ENCODE peak calls at places on chromosome 9, in seven cellular contexts. Z, N, E, B, M, K and R are unnamed samples.

GRCh38 chr9:114958021-114958846 is 27.8 kb upstream of the TNFSF8 start:
- DNase-seq in E (no peak), M (no peak), Z (no peak), N (no peak), K (no peak), B (no peak), R (no peak)

GRCh38 chr9:84404095-84404686 is 63.6 kb upstream of the SLC28A3 start:
- DNase-seq in N (peak; percentile 35), M (peak; percentile 58), E (peak; percentile 48), B (no peak), Z (peak; percentile 5), K (no peak), R (no peak)

GRCh38 chr9:82934949-82935348 is 128.0 kb downstream of the RASEF start:
- DNase-seq in Z (peak; percentile 83), N (no peak), M (no peak), B (no peak), E (no peak), K (no peak), R (no peak)

GRCh38 chr9:108933641-108934322 is at the start of gene ELP1:
- DNase-seq in M (peak; percentile 94), B (peak; percentile 78), N (peak; percentile 86), E (peak; percentile 91), Z (peak; percentile 93), K (peak; percentile 45), R (peak; percentile 79)

GRCh38 chr9:115997923-115998322 is 155.7 kb upstream of the PAPPA start:
- DNase-seq in E (no peak), K (no peak), M (no peak), N (no peak), Z (no peak), B (no peak), R (no peak)

GRCh38 chr9:33750307-33750838 is 45.0 kb upstream of the PRSS3 start:
- DNase-seq in B (no peak), M (peak; percentile 85), E (no peak), Z (no peak), K (no peak), N (no peak), R (no peak)

GRCh38 chr9:20382460-20383071 is 239.7 kb downstream of the MLLT3 start:
- DNase-seq in Z (peak; percentile 74), K (no peak), N (no peak), E (no peak), B (no peak), M (no peak), R (no peak)

GRCh38 chr9:70574222-70574837 is 159.9 kb upstream of the KLF9 start:
- DNase-seq in B (no peak), N (no peak), M (no peak), E (no peak), K (no peak), Z (no peak), R (no peak)

GRCh38 chr9:21750021-21750735 is 52.3 kb upstream of the MTAP start:
- DNase-seq in Z (no peak), M (no peak), E (no peak), B (no peak), K (no peak), N (no peak), R (no peak)

GRCh38 chr9:4714266-4715016 is 26.6 kb downstream of the AK3 start:
- DNase-seq in E (no peak), N (no peak), B (no peak), M (no peak), K (no peak), Z (no peak), R (no peak)

DNA sequence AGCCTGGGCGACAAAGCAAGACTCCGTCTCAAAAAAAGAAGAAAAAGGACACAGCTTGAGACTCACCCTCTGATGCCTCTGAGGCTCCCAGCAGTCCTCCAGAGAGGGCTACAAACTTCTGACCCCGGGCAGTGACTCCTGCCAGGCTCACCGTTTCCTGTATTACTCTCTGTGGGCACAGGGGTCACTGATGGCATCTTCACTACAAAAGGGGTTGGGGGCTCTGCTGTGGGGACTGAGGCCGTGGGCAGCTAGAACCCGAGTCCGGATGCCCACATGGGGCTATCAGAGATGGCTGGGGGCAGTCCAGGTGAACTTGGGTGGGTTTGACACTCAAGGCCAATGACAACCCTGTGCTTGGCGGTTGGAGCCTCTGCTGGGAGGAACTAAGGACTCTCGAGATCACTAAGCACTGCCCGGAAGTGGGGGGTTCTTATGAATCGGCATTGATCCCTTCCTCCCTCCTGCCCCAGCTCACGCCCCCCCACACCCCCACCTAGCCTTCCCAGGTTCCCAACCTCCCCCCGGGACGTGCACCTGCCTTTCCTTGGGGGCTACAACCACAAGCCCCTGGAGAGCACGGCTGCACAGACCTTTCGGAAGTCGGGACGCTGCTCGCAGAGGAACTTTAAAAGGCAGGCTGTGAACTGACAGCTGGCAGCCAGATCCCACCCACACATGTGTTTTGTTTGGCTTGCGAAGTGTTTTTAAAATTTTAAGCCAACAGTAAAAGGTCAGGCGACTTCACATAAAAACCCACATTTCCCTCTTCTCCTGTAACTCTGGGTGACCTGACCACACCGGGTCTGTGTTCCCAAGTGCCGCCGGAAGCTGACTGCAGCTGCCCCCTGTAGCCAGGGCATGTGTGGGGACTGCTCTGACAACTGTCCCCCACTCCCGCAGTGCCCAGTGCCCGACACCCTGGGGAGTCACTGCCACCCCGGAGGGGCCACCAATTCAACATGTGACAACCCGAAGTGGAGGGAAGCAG is 5.0 kb upstream of the RALGDS start:
- DNase-seq in B (no peak), E (no peak), Z (no peak), N (peak; percentile 80), K (no peak), M (peak; percentile 56), R (peak; percentile 80)
- TF ChIP-seq POLR2AphosphoS5 in B (no peak), E (no peak), Z (no peak), N (no peak), K (no peak), M (no peak), R (no peak)

GRCh38 chr9:133323991-133324703 is 11.8 kb downstream of the SURF6 start:
- DNase-seq in E (no peak), K (no peak), Z (no peak), N (no peak), M (no peak), B (no peak), R (no peak)

GRCh38 chr9:133321411-133321935 is 14.5 kb downstream of the SURF6 start:
- DNase-seq in N (no peak), K (no peak), E (no peak), B (no peak), Z (no peak), M (no peak), R (no peak)

GRCh38 chr9:133320421-133320881 is 15.5 kb downstream of the SURF6 start:
- DNase-seq in M (no peak), K (no peak), E (no peak), Z (no peak), B (no peak), N (no peak), R (no peak)

GRCh38 chr9:133323211-133323610 is 12.8 kb downstream of the SURF6 start:
- DNase-seq in B (no peak), M (no peak), E (no peak), K (no peak), N (no peak), Z (no peak), R (no peak)

DNA sequence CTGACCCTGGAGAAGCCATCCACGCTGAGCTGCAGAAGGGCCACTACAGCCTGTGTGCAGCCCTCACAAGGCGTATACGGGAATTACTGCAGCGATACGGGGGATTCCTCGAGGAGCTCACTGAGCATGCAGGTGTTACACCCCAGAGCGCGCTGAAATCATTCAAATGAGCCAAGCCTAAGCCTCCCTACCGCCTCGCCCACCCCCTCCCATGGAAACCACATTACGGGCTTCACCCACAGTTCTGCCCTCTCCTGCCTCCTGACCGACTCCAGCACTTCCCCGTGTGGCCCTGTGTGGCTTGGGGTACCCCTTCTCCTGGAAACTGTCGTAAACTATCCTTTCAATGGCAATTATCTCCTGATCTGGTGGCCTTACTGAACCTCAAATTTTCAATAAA is 13.3 kb downstream of the SURF6 start:
- DNase-seq in B (no peak), K (no peak), Z (no peak), M (no peak), E (no peak), N (no peak), R (no peak)
- TF ChIP-seq TAF1 in B (no peak), K (no peak), Z (no peak), M (no peak), E (no peak), N (no peak), R (no peak)

GRCh38 chr9:120869360-120869687 is 7.7 kb downstream of the PHF19 start:
- DNase-seq in Z (no peak), E (no peak), N (no peak), K (no peak), M (no peak), B (no peak), R (no peak)

GRCh38 chr9:120868676-120869359 is 8.2 kb downstream of the PHF19 start:
- DNase-seq in Z (no peak), K (peak; percentile 77), E (peak; percentile 100), B (peak; percentile 97), M (peak; percentile 88), N (peak; percentile 91), R (peak; percentile 92)

GRCh38 chr9:120867676-120868338 is 9.2 kb downstream of the PHF19 start:
- DNase-seq in K (no peak), M (no peak), B (no peak), N (no peak), E (no peak), Z (no peak), R (no peak)

GRCh38 chr9:120869726-120870125 is 7.3 kb downstream of the PHF19 start:
- DNase-seq in B (no peak), E (no peak), N (no peak), Z (no peak), M (no peak), K (no peak), R (no peak)

GRCh38 chr9:120868339-120868675 is 8.7 kb downstream of the PHF19 start:
- DNase-seq in K (no peak), Z (no peak), N (no peak), M (no peak), B (no peak), E (no peak), R (no peak)
- TF ChIP-seq POLR2AphosphoS5 in K (no peak), Z (no peak), N (peak; percentile 48), M (no peak), B (peak; percentile 47), E (no peak), R (no peak)

DNA sequence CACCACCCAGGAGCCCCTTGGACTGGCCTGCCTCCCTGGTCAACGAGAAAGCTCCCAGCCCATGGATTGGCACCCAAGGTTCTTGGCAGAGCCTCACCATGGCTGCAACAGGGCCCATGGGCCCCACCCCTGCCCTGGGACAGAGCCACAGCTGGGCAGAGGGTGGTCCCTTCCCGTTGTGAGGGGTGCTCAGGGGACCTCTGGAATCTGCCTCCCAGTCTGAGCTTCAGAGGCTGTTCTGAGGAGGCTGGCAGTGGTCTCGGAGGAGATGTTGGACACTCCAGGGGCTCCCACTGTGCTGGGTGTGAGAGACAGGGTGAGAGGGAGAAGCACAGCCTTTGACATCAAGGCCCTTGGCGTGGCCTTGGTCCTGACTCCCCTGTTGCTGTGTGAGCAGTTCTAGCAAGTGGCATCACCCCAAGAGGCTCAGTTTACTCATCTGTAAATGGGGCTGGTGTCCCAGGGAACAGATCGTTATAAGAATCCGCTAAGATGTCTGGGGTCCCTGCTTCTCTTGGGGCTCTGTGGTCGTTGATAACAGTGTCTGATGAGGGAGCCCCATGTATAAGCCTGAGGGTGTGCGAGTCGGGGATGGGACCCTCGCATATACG is 33.0 kb downstream of the LHX3 start:
- DNase-seq in K (no peak), E (no peak), N (no peak), B (no peak), Z (no peak), M (no peak), R (no peak)
- TF ChIP-seq TAF1 in K (no peak), E (no peak), N (no peak), B (no peak), Z (no peak), M (no peak), R (no peak)

GRCh38 chr9:120484162-120484561 is 95.8 kb downstream of the CDK5RAP2 start:
- DNase-seq in B (no peak), K (no peak), Z (no peak), E (no peak), M (no peak), N (no peak), R (no peak)
- TF ChIP-seq POLR2AphosphoS5 in B (no peak), K (no peak), Z (no peak), E (no peak), M (no peak), N (no peak), R (no peak)